ENCODE peak calls at places on chromosomes 5 and 9, in four cellular contexts. X is gastrocnemius medialis, P is dorsolateral prefrontal cortex, F is A549. U is an unnamed sample.

GRCh38 chr5:175195698-175196656 is 248.0 kb downstream of the DRD1 start:
- DNase-seq in F (peak; percentile 71), X (no peak), P (no peak), U (no peak)

GRCh38 chr5:99141534-99142135 is 212.8 kb upstream of the CHD1 start:
- DNase-seq in X (no peak), P (no peak), F (peak; percentile 16), U (peak; percentile 3)

GRCh38 chr5:82307431-82307830 is 29.3 kb upstream of the RPS23 start:
- DNase-seq in X (no peak), F (no peak), P (no peak), U (no peak)

GRCh38 chr9:71765693-71766092 is 2.6 kb downstream of the CEMIP2 start:
- DNase-seq in F (no peak), X (no peak), P (no peak), U (no peak)

GRCh38 chr5:2430606-2431005 is 320.9 kb downstream of the IRX2 start:
- DNase-seq in X (no peak), P (no peak), F (no peak), U (no peak)

GRCh38 chr5:923473-923873 is 30.8 kb downstream of the TRIP13 start:
- DNase-seq in F (peak; percentile 80), P (peak; percentile 41), X (peak; percentile 35), U (peak; percentile 76)

GRCh38 chr5:141084487-141084989 is 9.9 kb upstream of the PCDHB2 start:
- DNase-seq in P (peak; percentile 60), X (no peak), F (peak; percentile 79), U (peak; percentile 91)

GRCh38 chr5:116600876-116601275 is 26.3 kb upstream of the SEMA6A start:
- DNase-seq in F (no peak), X (no peak), P (no peak), U (no peak)

GRCh38 chr5:60023255-60023654 is 129.7 kb upstream of the PDE4D start:
- DNase-seq in F (no peak), X (no peak), P (no peak), U (no peak)

GRCh38 chr5:15521349-15521937 is 21.5 kb downstream of the FBXL7 start:
- DNase-seq in P (no peak), X (no peak), F (no peak), U (no peak)

GRCh38 chr5:13566903-13567339 is 377.6 kb downstream of the DNAH5 start:
- DNase-seq in X (no peak), F (peak; percentile 60), P (no peak), U (no peak)

GRCh38 chr5:113487411-113487778 is 858 bp downstream of the MCC start:
- DNase-seq in X (no peak), F (peak; percentile 3), P (no peak), U (peak; percentile 22)

GRCh38 chr5:90865194-90865593 is 306.6 kb downstream of the ADGRV1 start:
- DNase-seq in F (no peak), P (no peak), X (no peak), U (no peak)

GRCh38 chr5:102627311-102627710 is 127.8 kb upstream of the PAM start:
- DNase-seq in F (no peak), X (no peak), P (no peak), U (peak; percentile 40)

GRCh38 chr5:103612545-103612944 is 50.0 kb upstream of the NUDT12 start:
- DNase-seq in F (no peak), X (no peak), P (no peak), U (no peak)

GRCh38 chr5:13910637-13911288 is 33.7 kb downstream of the DNAH5 start:
- DNase-seq in X (no peak), P (no peak), F (no peak), U (no peak)

DNA sequence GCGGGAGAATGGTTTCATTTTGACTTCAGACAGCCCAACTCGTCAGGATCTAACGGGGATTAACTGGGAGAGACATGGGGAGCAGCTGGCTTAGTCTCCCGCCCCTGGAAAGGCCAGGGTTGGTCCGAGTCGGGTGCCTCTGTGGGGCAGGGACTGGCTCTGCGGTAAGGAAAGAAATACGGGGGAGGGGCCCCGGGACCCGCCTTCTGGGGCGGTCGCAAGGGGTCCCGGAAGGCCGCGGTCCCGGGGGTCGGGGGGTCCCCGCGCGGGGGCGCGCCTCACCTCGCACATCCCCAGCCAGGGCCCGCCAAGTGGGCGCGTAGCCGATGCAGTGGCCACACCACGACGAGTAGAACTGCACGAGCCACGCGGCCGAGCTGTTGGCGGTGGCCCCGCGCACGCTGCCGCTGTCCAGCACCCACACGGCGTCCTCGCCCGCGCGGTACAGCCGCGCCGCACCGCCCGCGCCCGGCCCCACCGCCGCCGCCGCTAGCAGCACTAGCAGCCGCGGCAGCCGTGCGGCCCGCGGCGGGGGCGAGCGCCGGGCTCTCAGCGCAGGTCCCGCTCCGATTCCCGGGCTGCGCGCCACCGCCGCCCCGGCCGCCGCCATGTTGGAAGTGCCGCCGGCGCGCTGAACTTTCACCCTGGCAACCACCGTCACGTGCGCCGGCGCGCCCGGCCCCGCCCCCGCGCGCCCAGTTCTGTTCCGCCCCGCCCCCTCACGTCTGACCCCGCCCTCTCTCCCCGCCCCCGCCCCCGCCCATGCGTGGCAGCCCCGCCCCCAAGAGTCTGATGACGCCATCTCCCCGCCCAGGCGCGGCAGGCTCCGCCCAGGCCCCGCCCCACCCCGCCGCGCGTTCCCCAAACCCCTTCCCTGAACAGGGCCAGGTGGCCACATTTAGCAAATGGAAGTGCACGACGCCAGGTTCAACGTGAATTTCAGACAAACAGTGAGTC is at the start of gene QSOX2:
- DNase-seq in F (peak; percentile 87), P (peak; percentile 70), X (peak; percentile 73), U (peak; percentile 83)
- TF ChIP-seq CTCF in F (no peak), P (no peak), X (no peak), U (no peak)

DNA sequence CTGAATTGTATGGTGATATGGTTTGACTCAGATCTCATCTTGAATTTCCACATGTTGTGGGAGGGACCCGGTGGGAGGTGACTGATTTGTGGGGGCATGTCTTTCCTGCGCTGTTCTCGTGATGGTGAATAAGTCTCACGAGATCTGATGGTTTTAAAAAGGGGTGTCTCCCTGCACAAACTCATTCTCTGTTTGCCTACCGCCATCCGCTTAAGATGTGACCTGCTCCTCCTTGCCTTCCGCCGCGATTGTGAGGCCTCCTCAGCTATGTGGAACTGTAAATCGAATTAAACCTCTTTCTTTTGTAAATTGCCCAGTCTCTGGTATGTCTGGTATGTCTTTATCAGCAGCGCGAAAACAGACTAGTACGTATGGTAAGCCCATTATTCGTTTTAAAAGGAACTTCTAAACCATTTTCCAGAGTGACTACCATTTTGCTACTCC is 48.7 kb downstream of the SLC36A1 start:
- DNase-seq in P (no peak), F (no peak), X (no peak), U (peak; percentile 15)
- H3K4me3 ChIP-seq in P (no peak overlapping the region), F (no peak overlapping the region), X (no peak overlapping the region), U (no peak overlapping the region)

DNA sequence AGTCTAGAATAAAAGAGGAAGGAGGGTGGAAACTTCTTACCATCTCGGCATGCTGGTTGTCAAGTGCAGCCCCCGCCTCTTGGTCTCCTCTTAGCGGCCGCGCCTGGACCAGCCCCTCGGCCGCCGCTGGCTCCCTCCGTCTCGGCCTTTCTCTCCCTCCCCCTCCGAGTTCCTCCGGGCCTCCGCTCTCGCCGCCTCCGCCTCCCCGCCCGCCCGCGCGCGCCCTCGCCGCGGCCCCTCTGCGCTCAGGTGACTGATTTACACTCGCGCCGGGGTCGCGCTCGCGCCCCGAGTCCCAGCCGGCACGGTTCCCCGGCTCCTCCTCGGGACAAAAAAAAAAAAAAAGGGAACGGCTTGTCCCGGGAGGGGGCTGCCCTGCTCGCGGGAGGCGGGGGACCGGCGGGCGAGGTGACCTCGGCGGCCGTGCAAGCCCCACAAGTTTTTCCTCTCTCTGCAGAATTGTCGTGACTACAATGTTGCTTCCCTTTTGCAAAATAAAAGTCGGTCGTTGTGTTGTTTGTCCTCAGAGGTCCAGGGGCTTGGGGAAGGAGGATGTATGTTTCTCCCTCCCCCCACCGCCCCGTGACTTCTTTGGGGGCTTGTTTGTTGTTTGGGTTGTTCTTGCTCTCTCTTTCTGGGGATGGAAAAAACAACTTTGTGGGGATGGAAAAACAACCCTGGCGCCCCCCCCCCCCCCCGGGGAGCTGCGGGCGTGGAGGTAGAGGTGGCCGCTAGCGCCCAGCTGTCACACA is at the start of gene BNC2:
- DNase-seq in F (peak; percentile 62), P (no peak), X (no peak), U (peak; percentile 7)
- H3K27ac ChIP-seq in F (peak within 1 kb of the TSS; percentile 85), P (peak within 1 kb of the TSS; percentile 14), X (peak within 1 kb of the TSS; percentile 86), U (no peak within 1 kb of the TSS)

GRCh38 chr5:111383288-111383970 is 128.9 kb downstream of the STARD4 start:
- DNase-seq in X (no peak), P (no peak), F (no peak), U (no peak)

GRCh38 chr5:111385970-111386831 is 126.1 kb downstream of the STARD4 start:
- DNase-seq in P (no peak), X (no peak), F (no peak), U (peak; percentile 88)

GRCh38 chr5:111389390-111390082 is 122.8 kb downstream of the STARD4 start:
- DNase-seq in P (no peak), F (peak; percentile 2), X (no peak), U (no peak)

GRCh38 chr5:111384220-111384619 is 128.1 kb downstream of the STARD4 start:
- DNase-seq in X (no peak), P (no peak), F (no peak), U (peak; percentile 10)

DNA sequence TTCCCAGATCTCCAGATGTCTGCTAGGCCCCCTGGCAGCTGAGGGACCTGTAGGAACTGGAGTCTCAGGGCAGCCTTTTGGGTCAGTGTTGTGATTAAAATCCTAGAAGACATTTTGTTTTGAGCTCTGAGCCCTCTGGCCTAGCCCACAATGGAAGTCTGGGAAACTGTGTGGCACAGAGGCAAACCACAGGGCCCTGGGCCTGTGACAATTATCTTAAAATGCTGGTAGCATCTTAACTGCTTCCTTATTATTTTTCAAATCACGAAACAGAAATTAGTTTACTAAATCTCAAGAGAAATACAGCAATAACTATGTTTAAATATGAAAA is 125.5 kb downstream of the STARD4 start:
- DNase-seq in F (no peak), X (no peak), P (no peak), U (no peak)
- TF ChIP-seq CTCF in F (no peak), X (no peak), P (no peak), U (no peak)

GRCh38 chr5:163566678-163567077 is 61.3 kb downstream of the MAT2B start:
- DNase-seq in F (no peak), P (no peak), X (no peak), U (no peak)
- H3K4me3 ChIP-seq in F (no peak overlapping the region), P (no peak overlapping the region), X (no peak overlapping the region), U (no peak overlapping the region)

DNA sequence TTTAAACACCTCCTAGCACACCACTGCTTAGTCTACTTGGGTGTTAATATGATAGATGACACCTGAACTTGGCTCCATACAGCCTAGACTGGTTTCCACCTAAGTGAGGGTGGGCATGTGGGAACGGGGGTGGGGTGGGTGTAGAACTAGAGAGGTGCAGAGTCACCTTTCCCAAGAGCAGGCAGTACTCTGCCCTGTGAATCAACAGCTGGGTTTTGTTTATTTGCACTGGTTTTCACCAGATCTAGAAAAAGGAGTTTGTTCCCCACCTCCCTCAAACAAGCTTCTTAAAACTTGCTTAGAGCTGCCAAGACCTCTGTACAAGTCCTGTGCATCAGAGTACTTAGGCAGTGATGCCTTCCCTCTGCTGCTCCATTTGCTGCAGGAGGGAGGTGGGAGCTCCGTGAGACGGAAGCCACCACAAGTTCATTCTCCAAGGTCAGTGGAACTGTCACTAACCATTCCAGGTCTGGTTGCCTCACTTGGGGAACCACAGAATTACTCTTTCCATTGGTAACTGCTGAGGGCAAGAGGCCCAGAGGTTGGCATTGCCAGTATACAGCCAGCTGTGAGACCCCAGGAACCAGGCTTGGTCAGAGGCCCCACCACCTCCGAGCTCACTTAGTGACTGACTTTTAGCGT is 163.5 kb downstream of the NR3C1 start:
- DNase-seq in P (no peak), F (no peak), X (no peak), U (no peak)
- H3K27ac ChIP-seq in P (no peak overlapping the region), F (peak overlapping the region; percentile 35), X (no peak overlapping the region), U (no peak overlapping the region)

U was measured in A673.